ENCODE peak calls at places on chromosome 7, in seven cellular contexts. One of them, this sample, is unnamed.

GRCh38 chr7:74439546-74439945 is 14.2 kb upstream of the GTF2IRD1 start:
- DNase-seq in PC-3: no peak
- DNase-seq in PC-9: no peak
- DNase-seq in heart left ventricle: no peak
- DNase-seq in left lung: peak
- DNase-seq in AG09309: no peak
- DNase-seq in BE2C: no peak
- DNase-seq in this sample: no peak

GRCh38 chr7:11207565-11207964 is 233.9 kb downstream of the PHF14 start:
- DNase-seq in heart left ventricle: no peak
- DNase-seq in AG09309: no peak
- DNase-seq in BE2C: no peak
- DNase-seq in PC-3: no peak
- DNase-seq in PC-9: no peak
- DNase-seq in left lung: no peak
- DNase-seq in this sample: no peak

GRCh38 chr7:151122276-151122675 is 36.0 kb downstream of the AGAP3 start:
- DNase-seq in AG09309: no peak
- DNase-seq in heart left ventricle: no peak
- DNase-seq in left lung: peak
- DNase-seq in BE2C: no peak
- DNase-seq in PC-9: no peak
- DNase-seq in PC-3: no peak
- DNase-seq in this sample: no peak

GRCh38 chr7:42192851-42193456 is 44.1 kb downstream of the GLI3 start:
- DNase-seq in heart left ventricle: no peak
- DNase-seq in BE2C: no peak
- DNase-seq in left lung: no peak
- DNase-seq in PC-9: no peak
- DNase-seq in AG09309: no peak
- DNase-seq in PC-3: no peak
- DNase-seq in this sample: no peak

GRCh38 chr7:155467846-155468821 is 10.2 kb downstream of the EN2 start:
- DNase-seq in left lung: peak
- DNase-seq in AG09309: no peak
- DNase-seq in PC-9: no peak
- DNase-seq in heart left ventricle: no peak
- DNase-seq in BE2C: no peak
- DNase-seq in PC-3: no peak
- DNase-seq in this sample: no peak

GRCh38 chr7:72336887-72337821 is 75.0 kb downstream of the CALN1 start:
- DNase-seq in AG09309: no peak
- DNase-seq in PC-9: no peak
- DNase-seq in left lung: peak
- DNase-seq in BE2C: no peak
- DNase-seq in PC-3: no peak
- DNase-seq in heart left ventricle: no peak
- DNase-seq in this sample: peak

GRCh38 chr7:107068156-107068555 is 23.7 kb downstream of the PRKAR2B start:
- DNase-seq in AG09309: no peak
- DNase-seq in left lung: no peak
- DNase-seq in heart left ventricle: no peak
- DNase-seq in PC-9: no peak
- DNase-seq in BE2C: no peak
- DNase-seq in PC-3: no peak
- DNase-seq in this sample: no peak

GRCh38 chr7:137946015-137946414 is 55.9 kb downstream of the CREB3L2 start:
- DNase-seq in left lung: no peak
- DNase-seq in PC-3: no peak
- DNase-seq in AG09309: no peak
- DNase-seq in PC-9: no peak
- DNase-seq in heart left ventricle: no peak
- DNase-seq in BE2C: no peak
- DNase-seq in this sample: no peak

GRCh38 chr7:156577645-156578577 is 62.7 kb upstream of the RNF32 start:
- DNase-seq in BE2C: no peak
- DNase-seq in left lung: no peak
- DNase-seq in AG09309: no peak
- DNase-seq in PC-3: no peak
- DNase-seq in PC-9: no peak
- DNase-seq in heart left ventricle: no peak
- DNase-seq in this sample: no peak

GRCh38 chr7:116258734-116259133 is 48.4 kb downstream of the TES start:
- DNase-seq in PC-9: peak
- DNase-seq in PC-3: peak
- DNase-seq in BE2C: peak
- DNase-seq in heart left ventricle: no peak
- DNase-seq in left lung: no peak
- DNase-seq in AG09309: no peak
- DNase-seq in this sample: peak

GRCh38 chr7:112192236-112193154 is 13.7 kb downstream of the DOCK4 start:
- DNase-seq in BE2C: no peak
- DNase-seq in PC-3: peak
- DNase-seq in PC-9: no peak
- DNase-seq in heart left ventricle: no peak
- DNase-seq in left lung: no peak
- DNase-seq in AG09309: no peak
- DNase-seq in this sample: no peak

GRCh38 chr7:111746950-111747349 is 184.7 kb upstream of the IMMP2L start:
- DNase-seq in BE2C: no peak
- DNase-seq in heart left ventricle: no peak
- DNase-seq in AG09309: no peak
- DNase-seq in left lung: no peak
- DNase-seq in PC-9: no peak
- DNase-seq in PC-3: no peak
- DNase-seq in this sample: no peak

GRCh38 chr7:38889079-38889478 is 19.9 kb downstream of the VPS41 start:
- DNase-seq in heart left ventricle: no peak
- DNase-seq in left lung: no peak
- DNase-seq in PC-3: no peak
- DNase-seq in AG09309: no peak
- DNase-seq in BE2C: no peak
- DNase-seq in PC-9: no peak
- DNase-seq in this sample: no peak

GRCh38 chr7:125678771-125679170 is 749.1 kb upstream of the POT1 start:
- DNase-seq in heart left ventricle: no peak
- DNase-seq in AG09309: no peak
- DNase-seq in PC-3: no peak
- DNase-seq in left lung: no peak
- DNase-seq in BE2C: no peak
- DNase-seq in PC-9: no peak
- DNase-seq in this sample: no peak

GRCh38 chr7:29606287-29606721 is 42.7 kb downstream of the PRR15 start:
- DNase-seq in AG09309: no peak
- DNase-seq in BE2C: no peak
- DNase-seq in left lung: no peak
- DNase-seq in heart left ventricle: no peak
- DNase-seq in PC-3: peak
- DNase-seq in PC-9: peak
- DNase-seq in this sample: no peak

GRCh38 chr7:153185936-153186335 is 426.4 kb downstream of the ACTR3B start:
- DNase-seq in left lung: no peak
- DNase-seq in AG09309: no peak
- DNase-seq in heart left ventricle: no peak
- DNase-seq in PC-3: no peak
- DNase-seq in BE2C: no peak
- DNase-seq in PC-9: no peak
- DNase-seq in this sample: no peak

GRCh38 chr7:12923971-12924370 is 236.5 kb downstream of the ARL4A start:
- DNase-seq in AG09309: no peak
- DNase-seq in left lung: no peak
- DNase-seq in BE2C: no peak
- DNase-seq in PC-3: peak
- DNase-seq in heart left ventricle: no peak
- DNase-seq in PC-9: peak
- DNase-seq in this sample: no peak

GRCh38 chr7:52154382-52154781 is 837.8 kb upstream of the COBL start:
- DNase-seq in PC-9: no peak
- DNase-seq in PC-3: no peak
- DNase-seq in BE2C: no peak
- DNase-seq in AG09309: no peak
- DNase-seq in heart left ventricle: no peak
- DNase-seq in left lung: no peak
- DNase-seq in this sample: no peak

DNA sequence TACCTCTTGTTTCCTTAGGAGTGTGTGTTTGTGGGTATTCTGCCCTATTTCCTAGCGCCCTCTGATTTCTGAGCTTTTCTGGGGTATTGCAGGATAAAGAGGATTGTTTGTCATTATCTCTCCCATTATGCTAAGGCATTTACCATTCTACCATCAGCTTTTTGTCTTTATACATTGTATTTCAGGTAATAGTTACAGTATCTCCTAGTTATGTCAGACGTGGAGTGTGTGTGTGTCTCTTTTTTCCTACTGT is 6.9 kb downstream of the RSBN1L start:
- DNase-seq in PC-9: no peak
- DNase-seq in PC-3: no peak
- DNase-seq in BE2C: no peak
- DNase-seq in heart left ventricle: no peak
- DNase-seq in AG09309: no peak
- DNase-seq in left lung: no peak
- DNase-seq in this sample: no peak
- TF ChIP-seq CTCF in PC-9: no peak
- TF ChIP-seq CTCF in PC-3: no peak
- TF ChIP-seq CTCF in BE2C: peak
- TF ChIP-seq CTCF in heart left ventricle: no peak
- TF ChIP-seq CTCF in AG09309: no peak
- TF ChIP-seq CTCF in left lung: no peak
- TF ChIP-seq CTCF in this sample: no peak

GRCh38 chr7:1651031-1651446 is 19.0 kb upstream of the ELFN1 start:
- DNase-seq in left lung: no peak
- DNase-seq in heart left ventricle: no peak
- DNase-seq in PC-9: no peak
- DNase-seq in BE2C: no peak
- DNase-seq in PC-3: no peak
- DNase-seq in AG09309: no peak
- DNase-seq in this sample: no peak

GRCh38 chr7:1647961-1648631 is 22.0 kb upstream of the ELFN1 start:
- DNase-seq in heart left ventricle: peak
- DNase-seq in PC-3: no peak
- DNase-seq in left lung: peak
- DNase-seq in BE2C: peak
- DNase-seq in AG09309: no peak
- DNase-seq in PC-9: no peak
- DNase-seq in this sample: no peak

GRCh38 chr7:1649751-1650326 is 20.2 kb upstream of the ELFN1 start:
- DNase-seq in PC-9: no peak
- DNase-seq in heart left ventricle: peak
- DNase-seq in AG09309: no peak
- DNase-seq in BE2C: no peak
- DNase-seq in PC-3: no peak
- DNase-seq in left lung: no peak
- DNase-seq in this sample: no peak

GRCh38 chr7:1651897-1652296 is 18.2 kb upstream of the ELFN1 start:
- DNase-seq in AG09309: no peak
- DNase-seq in heart left ventricle: peak
- DNase-seq in left lung: no peak
- DNase-seq in BE2C: no peak
- DNase-seq in PC-3: no peak
- DNase-seq in PC-9: no peak
- DNase-seq in this sample: no peak

DNA sequence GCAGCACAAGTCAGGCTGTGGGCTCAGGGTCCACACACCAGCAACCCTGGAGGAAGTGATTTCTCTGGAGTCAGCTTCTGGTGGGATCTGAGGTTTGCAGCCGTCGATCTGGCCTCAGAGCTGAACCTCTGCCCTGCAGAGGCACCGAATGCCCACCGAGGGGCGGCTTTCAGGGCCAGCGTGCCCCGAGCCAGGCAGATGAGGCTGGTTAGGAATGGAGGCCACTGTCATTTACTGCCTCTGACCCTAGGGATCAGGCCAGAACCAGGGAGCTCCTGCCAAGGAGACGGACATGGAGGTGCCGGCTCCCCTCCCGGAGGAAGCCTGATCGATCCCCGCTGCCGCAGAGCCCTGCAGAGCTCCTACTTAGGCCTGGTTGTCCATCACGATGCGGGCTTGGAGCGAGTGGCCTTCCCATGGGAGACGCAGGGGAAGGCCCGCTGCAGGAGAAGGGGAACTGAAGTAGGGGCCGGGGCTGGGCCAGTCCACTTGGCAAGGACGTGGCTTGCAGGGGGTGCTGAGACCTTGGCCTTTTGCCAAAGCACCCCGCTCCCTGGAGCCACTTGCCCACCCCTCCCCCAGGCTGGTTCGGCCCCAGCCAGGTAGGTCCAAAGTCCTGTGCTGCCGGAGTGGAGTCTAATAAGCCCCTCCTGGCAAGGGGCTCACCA is 19.6 kb upstream of the ELFN1 start:
- DNase-seq in heart left ventricle: peak
- DNase-seq in PC-3: no peak
- DNase-seq in PC-9: no peak
- DNase-seq in BE2C: peak
- DNase-seq in left lung: no peak
- DNase-seq in AG09309: no peak
- DNase-seq in this sample: no peak
- TF ChIP-seq CTCF in heart left ventricle: no peak
- TF ChIP-seq CTCF in PC-3: no peak
- TF ChIP-seq CTCF in PC-9: no peak
- TF ChIP-seq CTCF in BE2C: no peak
- TF ChIP-seq CTCF in left lung: no peak
- TF ChIP-seq CTCF in AG09309: no peak
- TF ChIP-seq CTCF in this sample: no peak

GRCh38 chr7:35729966-35730345 is 35.0 kb upstream of the HERPUD2 start:
- DNase-seq in PC-3: no peak
- DNase-seq in left lung: no peak
- DNase-seq in AG09309: no peak
- DNase-seq in PC-9: no peak
- DNase-seq in heart left ventricle: no peak
- DNase-seq in BE2C: no peak
- DNase-seq in this sample: no peak
- TF ChIP-seq CTCF in PC-3: no peak
- TF ChIP-seq CTCF in left lung: no peak
- TF ChIP-seq CTCF in AG09309: no peak
- TF ChIP-seq CTCF in PC-9: no peak
- TF ChIP-seq CTCF in heart left ventricle: no peak
- TF ChIP-seq CTCF in BE2C: no peak
- TF ChIP-seq CTCF in this sample: no peak

DNA sequence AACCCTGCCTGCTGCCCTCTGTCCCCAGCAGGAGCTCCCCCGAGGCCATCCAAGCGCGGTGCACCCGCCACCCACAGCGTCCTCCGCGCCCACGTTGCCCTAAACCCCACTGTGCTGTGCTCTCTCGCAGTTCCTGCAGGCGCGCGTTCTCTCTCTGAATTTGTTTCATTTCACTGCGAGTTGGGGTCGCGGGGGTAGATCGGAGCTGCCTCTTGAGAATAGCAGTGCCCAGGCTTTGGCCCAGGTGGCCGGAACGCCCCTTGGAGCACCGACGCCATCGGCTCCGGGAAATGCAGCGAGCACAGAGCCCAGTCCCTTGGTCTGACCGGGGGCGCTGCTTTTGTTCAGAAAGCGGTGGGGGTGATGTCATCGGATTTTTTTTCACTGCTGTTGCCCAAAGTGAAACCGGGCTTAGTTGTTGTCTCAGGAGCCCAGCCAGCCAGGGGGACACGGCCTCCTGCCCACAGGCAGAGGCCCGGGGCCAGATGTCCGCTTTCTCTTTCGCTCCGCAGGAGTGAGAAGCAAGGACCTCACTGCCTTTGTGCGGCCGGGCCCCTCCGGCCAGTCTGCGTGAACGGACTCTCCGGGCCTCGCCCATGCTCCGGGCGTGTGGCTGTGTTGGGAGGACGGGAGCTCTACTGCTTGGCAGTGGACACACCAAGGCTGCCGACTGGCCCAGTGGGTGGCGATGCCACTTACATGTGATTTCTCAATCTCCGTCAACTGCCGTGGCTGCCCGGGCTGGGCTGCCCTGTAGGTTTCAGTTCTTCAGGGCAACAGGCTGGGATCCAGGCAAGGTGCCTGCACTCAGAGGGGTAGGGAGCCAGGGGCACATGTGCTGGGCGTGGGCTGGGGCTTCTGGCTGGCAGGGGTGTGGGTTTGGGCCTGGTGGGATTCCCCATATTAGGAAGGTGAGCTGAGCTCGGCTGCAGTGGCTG is 43.2 kb downstream of the FOXK1 start:
- DNase-seq in AG09309: peak
- DNase-seq in left lung: peak
- DNase-seq in PC-9: peak
- DNase-seq in heart left ventricle: peak
- DNase-seq in BE2C: no peak
- DNase-seq in PC-3: peak
- DNase-seq in this sample: no peak
- TF ChIP-seq CTCF in AG09309: no peak
- TF ChIP-seq CTCF in left lung: no peak
- TF ChIP-seq CTCF in PC-9: no peak
- TF ChIP-seq CTCF in heart left ventricle: no peak
- TF ChIP-seq CTCF in BE2C: no peak
- TF ChIP-seq CTCF in PC-3: no peak
- TF ChIP-seq CTCF in this sample: no peak

This sample was measured in endothelial cell.